ENCODE peak calls at places on chromosome 1, in nine cellular contexts. B is heart left ventricle; I is CD8-positive, alpha-beta T cell; E is GM23248; T is ovary; O is body of pancreas; W is brain microvascular endothelial cell; A is trophoblast cell; R is CD8-positive, alpha-beta memory T cell. M is an unnamed sample.

GRCh38 chr1:24426738-24427468 is 11.3 kb downstream of the NIPAL3 start:
- DNase-seq in B (no peak), I (no peak), E (no peak), T (no peak), O (no peak), W (no peak), A (no peak), R (no peak), M (no peak)

GRCh38 chr1:12619396-12620141 is 1.6 kb upstream of the DHRS3 start:
- DNase-seq in B (peak; percentile 89), I (peak; percentile 60), E (peak; percentile 97), T (peak; percentile 87), O (peak; percentile 89), W (peak; percentile 85), A (peak; percentile 80), R (peak; percentile 71), M (peak; percentile 81)

GRCh38 chr1:234725177-234726132 is 115.5 kb upstream of the IRF2BP2 start:
- DNase-seq in B (peak; percentile 62), I (peak; percentile 10), E (peak; percentile 18), T (peak; percentile 64), O (peak; percentile 62), W (no peak), A (no peak), R (peak; percentile 52), M (peak; percentile 95)

GRCh38 chr1:159752135-159752580 is 28.6 kb upstream of the DUSP23 start:
- DNase-seq in B (peak; percentile 61), I (no peak), E (peak; percentile 72), T (peak; percentile 26), O (peak; percentile 88), W (no peak), A (peak; percentile 80), R (no peak), M (no peak)

GRCh38 chr1:15627343-15627988 is 10.2 kb downstream of the DDI2 start:
- DNase-seq in B (no peak), I (no peak), E (peak; percentile 42), T (no peak), O (no peak), W (no peak), A (no peak), R (no peak), M (no peak)

GRCh38 chr1:214385428-214385827 is 104.5 kb downstream of the SMYD2 start:
- DNase-seq in B (no peak), I (no peak), E (no peak), T (no peak), O (no peak), W (no peak), A (no peak), R (no peak), M (no peak)

GRCh38 chr1:221815660-221816059 is 73.8 kb upstream of the DUSP10 start:
- DNase-seq in B (no peak), I (no peak), E (no peak), T (no peak), O (no peak), W (no peak), A (no peak), R (no peak), M (no peak)

GRCh38 chr1:110134050-110134595 is 16.2 kb upstream of the SLC6A17 start:
- DNase-seq in B (no peak), I (no peak), E (peak; percentile 44), T (no peak), O (no peak), W (no peak), A (no peak), R (no peak), M (no peak)

GRCh38 chr1:150521196-150521968 is 5.8 kb downstream of the FALEC start:
- DNase-seq in B (no peak), I (no peak), E (no peak), T (no peak), O (no peak), W (no peak), A (no peak), R (no peak), M (no peak)

GRCh38 chr1:48674641-48675040 is 102.0 kb downstream of the BEND5 start:
- DNase-seq in B (no peak), I (no peak), E (peak; percentile 61), T (no peak), O (no peak), W (peak; percentile 59), A (no peak), R (no peak), M (no peak)

GRCh38 chr1:208924011-208924410 is 659.5 kb upstream of the CAMK1G start:
- DNase-seq in B (no peak), I (no peak), E (no peak), T (no peak), O (no peak), W (no peak), A (no peak), R (no peak), M (no peak)

DNA sequence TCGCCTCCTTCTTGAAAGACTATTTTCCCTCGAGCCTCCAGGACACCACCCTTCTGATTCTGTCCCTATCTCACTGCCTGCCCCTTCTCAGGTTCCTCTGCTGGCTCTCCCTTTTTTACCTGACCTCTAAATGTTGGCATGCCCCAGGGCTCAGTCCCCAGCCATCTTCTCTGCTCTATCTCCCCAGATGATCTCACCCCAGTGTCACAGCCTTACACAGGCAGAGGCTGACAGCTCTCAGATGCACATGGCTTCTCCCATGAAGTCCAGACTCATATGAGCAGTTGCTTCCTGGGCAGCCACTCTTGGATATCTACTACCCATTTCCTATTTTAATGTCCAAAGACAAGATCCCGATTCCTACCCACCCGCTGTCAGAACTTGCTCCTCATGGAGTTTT is 37.5 kb downstream of the RXRG start:
- DNase-seq in B (no peak), I (no peak), E (no peak), T (no peak), O (no peak), W (no peak), A (no peak), R (no peak), M (no peak)
- H3K27me3 ChIP-seq in B (no peaks in the 10 kb centered on the region), I (no peaks in the 10 kb centered on the region), E (peaks cover 18% of the 10 kb centered on the region), T (no peaks in the 10 kb centered on the region), O (no peaks in the 10 kb centered on the region), W (peaks cover 2% of the 10 kb centered on the region), A (no peaks in the 10 kb centered on the region), R (no peaks in the 10 kb centered on the region), M (peaks cover 30% of the 10 kb centered on the region)

GRCh38 chr1:47554082-47554481 is 116.2 kb downstream of the FOXD2 start:
- DNase-seq in B (no peak), I (no peak), E (no peak), T (no peak), O (no peak), W (no peak), A (no peak), R (no peak), M (no peak)
- H3K27me3 ChIP-seq in B (peaks cover 14% of the 10 kb centered on the region), I (no peaks in the 10 kb centered on the region), E (peaks cover 10% of the 10 kb centered on the region), T (no peaks in the 10 kb centered on the region), O (no peaks in the 10 kb centered on the region), W (peaks cover 5% of the 10 kb centered on the region), A (no peaks in the 10 kb centered on the region), R (no peaks in the 10 kb centered on the region), M (peaks cover 6% of the 10 kb centered on the region)

GRCh38 chr1:3304692-3305091 is 149.8 kb upstream of the ARHGEF16 start:
- DNase-seq in B (no peak), I (no peak), E (no peak), T (no peak), O (no peak), W (no peak), A (no peak), R (no peak), M (no peak)
- H3K27me3 ChIP-seq in B (no peaks in the 10 kb centered on the region), I (no peaks in the 10 kb centered on the region), E (peaks cover 10% of the 10 kb centered on the region), T (no peaks in the 10 kb centered on the region), O (no peaks in the 10 kb centered on the region), W (no peaks in the 10 kb centered on the region), A (no peaks in the 10 kb centered on the region), R (no peaks in the 10 kb centered on the region), M (no peaks in the 10 kb centered on the region)

GRCh38 chr1:200512191-200512590 is 102.4 kb upstream of the ZNF281 start:
- DNase-seq in B (no peak), I (no peak), E (peak; percentile 91), T (no peak), O (no peak), W (peak; percentile 69), A (no peak), R (no peak), M (no peak)
- H3K27me3 ChIP-seq in B (peaks cover 33% of the 10 kb centered on the region), I (no peaks in the 10 kb centered on the region), E (no peaks in the 10 kb centered on the region), T (no peaks in the 10 kb centered on the region), O (no peaks in the 10 kb centered on the region), W (peaks cover 4% of the 10 kb centered on the region), A (no peaks in the 10 kb centered on the region), R (no peaks in the 10 kb centered on the region), M (peaks cover 3% of the 10 kb centered on the region)

DNA sequence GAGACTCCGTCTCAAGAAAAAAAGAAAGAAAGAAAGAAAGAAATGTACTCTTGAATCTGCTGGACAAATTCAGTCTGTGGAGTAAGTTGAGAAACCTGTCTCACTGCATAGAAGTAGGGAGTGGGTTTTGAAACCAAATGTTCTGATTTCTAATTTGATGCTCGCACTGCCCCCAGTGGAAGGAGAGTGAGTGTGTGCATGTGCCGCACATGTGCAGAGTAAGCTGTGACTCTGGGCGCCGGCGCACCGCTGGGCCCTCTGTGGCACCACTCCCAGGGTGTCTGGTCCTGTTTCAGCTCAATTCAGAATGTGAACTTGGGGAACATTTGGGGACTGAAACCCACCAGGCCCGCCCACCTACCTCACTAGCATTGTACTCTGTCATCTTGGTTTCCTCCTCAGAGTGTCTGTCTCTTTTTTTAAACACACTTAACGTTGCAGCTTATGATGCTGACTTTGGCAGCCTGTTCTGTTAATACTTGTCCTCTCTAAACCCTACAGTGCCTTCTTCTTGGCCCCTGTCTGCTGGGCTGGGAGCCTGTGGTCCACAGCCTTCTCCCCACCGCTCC is 104.6 kb downstream of the CACNA1E start:
- DNase-seq in B (no peak), I (no peak), E (peak; percentile 7), T (no peak), O (no peak), W (no peak), A (no peak), R (no peak), M (no peak)
- H3K27me3 ChIP-seq in B (peaks cover 28% of the 10 kb centered on the region), I (no peaks in the 10 kb centered on the region), E (no peaks in the 10 kb centered on the region), T (no peaks in the 10 kb centered on the region), O (no peaks in the 10 kb centered on the region), W (no peaks in the 10 kb centered on the region), A (no peaks in the 10 kb centered on the region), R (no peaks in the 10 kb centered on the region), M (no peaks in the 10 kb centered on the region)

DNA sequence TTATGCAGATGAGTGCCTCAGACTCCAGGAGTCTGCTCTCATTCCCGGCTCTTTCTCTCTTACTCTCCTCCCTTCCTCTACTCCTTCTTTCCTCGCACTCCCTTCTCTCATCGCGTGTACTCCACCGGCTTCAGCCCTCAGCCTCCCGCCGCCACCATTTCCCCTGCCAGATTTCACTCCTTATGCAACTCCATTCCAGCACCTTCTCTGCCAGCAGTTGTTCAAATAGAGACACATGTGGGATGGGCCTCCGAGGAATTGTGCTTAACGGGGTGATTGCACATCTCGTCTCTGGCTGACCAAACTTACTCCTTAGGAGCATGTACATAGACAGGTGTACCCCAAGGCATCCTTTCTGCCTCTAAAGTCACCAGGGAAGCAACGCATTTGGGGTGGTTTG is 2.1 kb downstream of the CNTN2 start:
- DNase-seq in B (no peak), I (no peak), E (no peak), T (no peak), O (no peak), W (no peak), A (no peak), R (no peak), M (no peak)
- H3K27me3 ChIP-seq in B (peaks cover 59% of the 10 kb centered on the region), I (peaks cover 9% of the 10 kb centered on the region), E (peaks cover 83% of the 10 kb centered on the region), T (no peaks in the 10 kb centered on the region), O (no peaks in the 10 kb centered on the region), W (peaks cover 52% of the 10 kb centered on the region), A (peaks cover 22% of the 10 kb centered on the region), R (peaks cover 31% of the 10 kb centered on the region), M (peaks cover 8% of the 10 kb centered on the region)

M was measured in CD4-positive, CD25-positive, alpha-beta regulatory T cell.